ENCODE peak calls at places on chromosomes 12 and 14, in nine cellular contexts. B is uterus, A is fibroblast of lung, M is WERI-Rb-1, X is heart right ventricle, Y is thoracic aorta, E is heart left ventricle, K is pancreas, F is colonic mucosa. H is an unnamed sample.

GRCh38 chr12:119415714-119416113 is 81.2 kb downstream of the CCDC60 start:
- DNase-seq in A (no peak), Y (no peak), K (no peak), X (no peak), M (no peak), F (peak), E (no peak), B (no peak), H (no peak)

GRCh38 chr12:131915000-131915689 is 13.9 kb upstream of the PUS1 start:
- DNase-seq in K (peak), Y (no peak), F (no peak), B (no peak), M (no peak), A (no peak), E (no peak), X (no peak), H (no peak)

GRCh38 chr12:6796576-6796975 is 7.2 kb downstream of the CD4 start:
- DNase-seq in B (no peak), A (no peak), E (no peak), F (no peak), Y (no peak), K (no peak), M (no peak), X (no peak), H (no peak)

GRCh38 chr12:132967736-132968135 is 11.6 kb upstream of the ZNF605 start:
- DNase-seq in Y (no peak), M (no peak), B (no peak), X (no peak), F (no peak), K (no peak), A (no peak), E (no peak), H (no peak)

GRCh38 chr12:48977290-48978281 is 536 bp upstream of the WNT1 start:
- DNase-seq in X (no peak), Y (no peak), M (peak), K (no peak), B (no peak), F (peak), E (peak), A (peak), H (peak)

GRCh38 chr12:51911788-51912711 is 4.7 kb downstream of the ACVRL1 start:
- DNase-seq in K (no peak), A (no peak), Y (no peak), B (no peak), F (peak), E (peak), X (peak), M (no peak), H (peak)

GRCh38 chr12:104063712-104064030 is 660 bp upstream of the HCFC2 start:
- DNase-seq in F (peak), Y (no peak), E (no peak), B (no peak), K (no peak), M (no peak), A (no peak), X (no peak), H (no peak)

GRCh38 chr12:107320929-107321618 is 227.7 kb upstream of the CRY1 start:
- DNase-seq in X (no peak), Y (no peak), M (peak), E (peak), F (no peak), K (peak), B (no peak), A (peak), H (no peak)

GRCh38 chr12:49296836-49297694 is 2.1 kb downstream of the PRPH start:
- DNase-seq in K (peak), A (no peak), M (peak), Y (no peak), F (peak), E (no peak), B (no peak), X (no peak), H (peak)

GRCh38 chr14:103705158-103705523 is 10.1 kb downstream of the XRCC3 start:
- DNase-seq in M (no peak), F (no peak), X (peak), E (no peak), Y (no peak), K (peak), B (peak), A (no peak), H (peak)

GRCh38 chr14:90644882-90645281 is 171.3 kb downstream of the TTC7B start:
- DNase-seq in X (no peak), Y (no peak), E (peak), M (no peak), B (peak), F (no peak), A (peak), K (no peak), H (no peak)

GRCh38 chr12:112837629-112838191 is 46.2 kb downstream of the RPH3A start:
- DNase-seq in E (no peak), M (no peak), K (no peak), B (no peak), F (no peak), Y (no peak), X (no peak), A (peak), H (no peak)

GRCh38 chr14:60651936-60652673 is 2.8 kb upstream of the SIX1 start:
- DNase-seq in E (no peak), B (no peak), M (no peak), X (no peak), K (peak), F (no peak), A (no peak), Y (no peak), H (peak)

GRCh38 chr14:60652674-60653387 is 3.6 kb upstream of the SIX1 start:
- DNase-seq in E (no peak), Y (no peak), F (no peak), M (peak), B (no peak), A (no peak), K (no peak), X (no peak), H (peak)

GRCh38 chr14:60650382-60650961 is 1.2 kb upstream of the SIX1 start:
- DNase-seq in K (no peak), B (no peak), Y (no peak), M (peak), F (no peak), E (no peak), A (no peak), X (no peak), H (no peak)

GRCh38 chr14:60649815-60650381 is 621 bp upstream of the SIX1 start:
- DNase-seq in X (no peak), E (no peak), Y (no peak), A (no peak), M (peak), F (no peak), K (no peak), B (no peak), H (no peak)

DNA sequence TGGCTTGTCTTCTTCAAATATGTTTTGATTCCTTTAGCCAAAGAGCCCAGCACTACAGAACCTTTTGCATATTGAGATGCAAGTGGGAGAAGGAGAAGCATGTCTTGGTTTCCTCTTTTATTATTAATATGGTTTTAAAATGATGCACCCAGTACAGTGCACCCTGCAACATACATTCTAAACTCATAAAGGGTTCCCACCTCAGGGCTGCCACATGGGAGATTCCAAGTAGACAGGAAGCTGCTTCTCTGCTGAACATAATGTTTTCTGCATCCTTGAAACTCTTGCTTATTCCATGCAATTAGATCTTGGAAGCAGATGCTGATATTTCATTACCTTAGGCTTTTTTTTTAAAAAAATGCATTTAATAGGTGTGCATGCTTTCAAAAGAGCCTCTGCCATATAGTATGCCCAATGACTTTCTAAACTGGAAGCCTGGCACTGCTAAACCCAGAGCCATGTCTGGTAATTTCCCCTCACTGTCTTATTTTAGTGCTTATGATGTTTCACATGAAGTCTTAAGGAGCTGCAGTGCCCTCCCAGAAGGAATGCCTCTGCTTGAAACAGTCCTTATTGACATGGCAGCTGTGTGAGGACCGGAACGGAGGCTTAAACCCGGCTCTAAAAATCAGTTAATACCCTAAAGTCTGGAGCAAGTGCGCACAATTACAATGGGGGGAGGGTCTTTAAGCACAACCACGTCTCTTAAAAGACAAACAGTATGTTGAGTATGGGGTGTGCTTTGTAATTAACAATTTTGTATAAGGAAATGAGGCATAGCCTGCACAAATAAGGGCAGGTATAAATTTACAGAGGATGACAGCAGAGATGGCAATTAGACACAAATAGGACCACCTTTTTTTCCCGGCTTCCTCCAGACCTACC is 2.0 kb upstream of the SIX1 start:
- DNase-seq in B (no peak), E (no peak), A (no peak), Y (no peak), M (peak), F (no peak), X (no peak), K (no peak), H (no peak)
- H3K4me3 ChIP-seq in B (no peak), E (no peak), A (no peak), Y (no peak), M (peak), F (no peak), X (no peak), K (no peak), H (no peak)

GRCh38 chr12:1185460-1186182 is 194.6 kb downstream of the ERC1 start:
- DNase-seq in B (no peak), K (no peak), E (no peak), F (no peak), M (no peak), X (no peak), A (no peak), Y (no peak), H (no peak)
- H3K27ac ChIP-seq in B (no peak), K (no peak), E (no peak), F (no peak), M (no peak), X (no peak), A (no peak), Y (no peak), H (no peak)

GRCh38 chr14:98700748-98701147 is 571.2 kb downstream of the BCL11B start:
- DNase-seq in B (no peak), M (no peak), K (no peak), Y (no peak), A (no peak), F (no peak), X (no peak), E (no peak), H (no peak)
- TF ChIP-seq CTCF in B (no peak), M (no peak), K (no peak), Y (no peak), A (no peak), F (no peak), X (no peak), E (no peak), H (no peak)

GRCh38 chr14:35809597-35809996 is 502 bp upstream of the RALGAPA1 start:
- DNase-seq in K (no peak), X (no peak), B (no peak), E (no peak), Y (no peak), A (no peak), F (no peak), M (no peak), H (no peak)
- H3K4me3 ChIP-seq in K (peak), X (peak), B (peak), E (peak), Y (peak), A (peak), F (no peak), M (no peak), H (peak)

GRCh38 chr12:92275443-92276154 is 130.0 kb upstream of the BTG1 start:
- DNase-seq in B (no peak), F (no peak), A (no peak), M (no peak), Y (no peak), X (no peak), E (no peak), K (no peak), H (no peak)

GRCh38 chr12:92272301-92272964 is 126.8 kb upstream of the BTG1 start:
- DNase-seq in A (no peak), E (no peak), M (no peak), X (no peak), Y (no peak), B (no peak), F (no peak), K (no peak), H (no peak)

GRCh38 chr12:92277795-92278194 is 132.1 kb upstream of the BTG1 start:
- DNase-seq in A (no peak), E (no peak), X (no peak), F (no peak), K (no peak), Y (no peak), M (no peak), B (no peak), H (no peak)

GRCh38 chr12:92278378-92278828 is 132.8 kb upstream of the BTG1 start:
- DNase-seq in F (no peak), E (no peak), X (peak), B (peak), K (no peak), A (no peak), M (no peak), Y (no peak), H (no peak)
- H3K27ac ChIP-seq in F (no peak), E (peak), X (peak), B (peak), K (no peak), A (no peak), M (no peak), Y (peak), H (no peak)

DNA sequence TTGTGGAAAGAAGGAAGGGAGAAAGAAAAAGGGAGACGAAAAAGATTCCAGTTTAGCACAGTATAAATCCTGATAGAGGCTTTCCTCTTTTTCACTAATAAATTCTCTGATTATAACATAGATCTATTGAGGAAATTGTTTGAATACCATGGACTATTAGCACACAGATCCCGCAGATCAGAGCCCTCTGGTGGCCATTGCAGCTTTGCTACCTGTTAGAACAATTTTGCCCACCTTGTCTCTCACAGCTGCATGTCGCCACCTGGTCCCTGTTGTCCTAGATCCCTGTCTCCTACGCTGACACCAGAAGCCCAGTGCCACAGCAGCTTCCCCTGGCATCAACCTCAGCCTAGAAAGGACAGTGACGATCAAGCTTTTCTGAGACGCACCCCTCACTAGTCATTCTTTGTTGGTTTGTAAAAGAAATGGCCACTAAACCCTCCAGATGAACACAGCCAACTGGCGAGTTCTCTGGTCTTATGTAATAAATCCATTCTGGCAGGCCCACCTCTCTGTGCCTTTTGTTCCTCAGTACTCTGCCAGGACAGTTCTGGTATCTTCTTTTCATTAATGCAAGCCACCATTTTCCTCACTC is 9.9 kb downstream of the GPHB5 start:
- DNase-seq in A (peak), K (no peak), E (no peak), X (no peak), Y (no peak), B (no peak), F (no peak), M (peak), H (no peak)
- TF ChIP-seq CTCF in A (peak), K (no peak), E (peak), X (no peak), Y (no peak), B (peak), F (no peak), M (peak), H (peak)

GRCh38 chr12:47900480-47901129 is 4.2 kb downstream of the VDR start:
- DNase-seq in Y (no peak), K (no peak), X (no peak), F (peak), A (peak), M (peak), E (no peak), B (no peak), H (no peak)
- H3K4me3 ChIP-seq in Y (no peak), K (no peak), X (no peak), F (no peak), A (no peak), M (no peak), E (no peak), B (no peak), H (peak)

H was measured in kidney.